ENCODE peak calls at places on chromosomes 1 and 21, in five cellular contexts. E is NCI-H2081; L is CD8-positive, alpha-beta memory T cell; N is stimulated activated CD8-positive, alpha-beta memory T cell treated with anti-CD3 and anti-CD28 coated beads, Interleukin-15, amount 100 ng/mL, for 24 hours; Y is gastrocnemius medialis. R is an unnamed sample.

GRCh38 chr1:20936621-20937020 is 149.5 kb upstream of the HP1BP3 start:
- DNase-seq in E (no peak), L (no peak), N (no peak), Y (no peak), R (no peak)

GRCh38 chr1:232805269-232806070 is at the start of gene MAP10:
- DNase-seq in E (peak), L (peak), N (peak), Y (peak), R (peak)

GRCh38 chr1:36981126-36981525 is 53.2 kb downstream of the GRIK3 start:
- DNase-seq in E (no peak), L (no peak), N (no peak), Y (no peak), R (no peak)

GRCh38 chr1:1124786-1125642 is 9.1 kb upstream of the C1orf159 start:
- DNase-seq in E (no peak), L (no peak), N (no peak), Y (no peak), R (no peak)

GRCh38 chr1:171532520-171532919 is 47.2 kb downstream of the PRRC2C start:
- DNase-seq in E (no peak), L (no peak), N (no peak), Y (no peak), R (no peak)

GRCh38 chr1:2575801-2576663 is 10.5 kb upstream of the PRXL2B start:
- DNase-seq in E (no peak), L (no peak), N (no peak), Y (no peak), R (no peak)

GRCh38 chr1:150464422-150464826 is 22.8 kb upstream of the TARS2 start:
- DNase-seq in E (peak), L (peak), N (peak), Y (peak), R (peak)

GRCh38 chr1:85320371-85321131 is 44.1 kb upstream of the BCL10 start:
- DNase-seq in E (no peak), L (no peak), N (no peak), Y (no peak), R (no peak)

GRCh38 chr1:150010388-150011115 is at the start of gene OTUD7B:
- DNase-seq in E (peak), L (peak), N (peak), Y (peak), R (peak)

GRCh38 chr1:11570821-11571220 is 83.4 kb downstream of the FBXO2 start:
- DNase-seq in E (no peak), L (no peak), N (no peak), Y (no peak), R (no peak)

GRCh38 chr1:166378805-166379204 is 212.0 kb upstream of the FAM78B start:
- DNase-seq in E (no peak), L (no peak), N (no peak), Y (no peak), R (no peak)

GRCh38 chr1:9018372-9018771 is 7.9 kb downstream of the SLC2A7 start:
- DNase-seq in E (no peak), L (no peak), N (no peak), Y (no peak), R (peak)

GRCh38 chr1:178262101-178262500 is 168.2 kb downstream of the RASAL2 start:
- DNase-seq in E (no peak), L (no peak), N (no peak), Y (no peak), R (peak)

GRCh38 chr1:234924450-234925355 is 203.9 kb downstream of the TOMM20 start:
- DNase-seq in E (no peak), L (no peak), N (no peak), Y (no peak), R (peak)

GRCh38 chr1:51210676-51211075 is 25.4 kb upstream of the RNF11 start:
- DNase-seq in E (no peak), L (no peak), N (no peak), Y (no peak), R (no peak)

GRCh38 chr1:107643766-107644165 is 321.2 kb downstream of the VAV3 start:
- DNase-seq in E (no peak), L (no peak), N (no peak), Y (no peak), R (no peak)

GRCh38 chr1:4018721-4019521 is 118.8 kb upstream of the C1orf174 start:
- DNase-seq in E (no peak), L (no peak), N (no peak), Y (no peak), R (no peak)

GRCh38 chr1:89762431-89762800 is 58.4 kb upstream of the LRRC8D start:
- DNase-seq in E (peak), L (no peak), N (no peak), Y (no peak), R (no peak)

GRCh38 chr1:91693542-91693941 is 192.4 kb downstream of the TGFBR3 start:
- DNase-seq in E (no peak), L (no peak), N (no peak), Y (peak), R (no peak)

GRCh38 chr1:166839600-166840308 is 479 bp downstream of the POGK start:
- DNase-seq in E (peak), L (peak), N (peak), Y (peak), R (peak)

GRCh38 chr1:47725732-47726495 is 271.3 kb downstream of the TRABD2B start:
- DNase-seq in E (peak), L (peak), N (peak), Y (peak), R (peak)

GRCh38 chr1:171984850-171985485 is 143.7 kb downstream of the DNM3 start:
- DNase-seq in E (peak), L (no peak), N (no peak), Y (no peak), R (no peak)

GRCh38 chr1:6124746-6125365 is 55.3 kb downstream of the CHD5 start:
- DNase-seq in E (no peak), L (no peak), N (no peak), Y (no peak), R (no peak)

GRCh38 chr1:188476606-188477005 is 1647.9 kb downstream of the PLA2G4A start:
- DNase-seq in E (no peak), L (no peak), N (no peak), Y (no peak), R (no peak)

GRCh38 chr1:44036409-44037111 is 5.3 kb upstream of the SLC6A9 start:
- DNase-seq in E (peak), L (peak), N (peak), Y (peak), R (peak)

GRCh38 chr1:94713472-94714141 is 106.5 kb upstream of the SLC44A3 start:
- DNase-seq in E (no peak), L (no peak), N (no peak), Y (peak), R (peak)

GRCh38 chr1:228074954-228075730 is 7.4 kb upstream of the ARF1 start:
- DNase-seq in E (no peak), L (no peak), N (no peak), Y (no peak), R (no peak)

GRCh38 chr21:26850116-26850643 is 5.0 kb upstream of the ADAMTS1 start:
- DNase-seq in E (no peak), L (no peak), N (no peak), Y (no peak), R (peak)